ENCODE peak calls at places on chromosomes 12 and 14, in ten cellular contexts. D is transverse colon, S is adrenal gland, M is ascending aorta, B is mucosa of descending colon, Y is HCT116, F is uterus, P is pancreas, T is hepatocyte, L is HepG2. J is an unnamed sample. For H3K4me1 and H3K36me3, the result is how much of the 10 kb centered on the place peaks cover.

GRCh38 chr14:88245321-88245720 is 77.7 kb downstream of the KCNK10 start:
- DNase-seq in D (no peak), S (no peak), M (no peak), B (no peak), Y (no peak), F (no peak), P (no peak), T (peak), L (no peak), J (no peak)

GRCh38 chr14:56131865-56132830 is 13.9 kb downstream of the PELI2 start:
- DNase-seq in D (no peak), S (no peak), M (no peak), B (peak), Y (no peak), F (no peak), P (no peak), T (no peak), L (no peak), J (no peak)

GRCh38 chr14:51507556-51508511 is 143.9 kb upstream of the FRMD6 start:
- DNase-seq in D (peak), S (peak), M (no peak), B (peak), Y (no peak), F (peak), P (peak), T (peak), L (no peak), J (peak)

GRCh38 chr14:83744901-83745300 is 1785.0 kb upstream of the FLRT2 start:
- DNase-seq in D (no peak), S (no peak), M (no peak), B (no peak), Y (no peak), F (no peak), P (no peak), T (no peak), L (no peak), J (no peak)

GRCh38 chr14:104878582-104878981 is 13.5 kb downstream of the CEP170B start:
- DNase-seq in D (no peak), S (no peak), M (no peak), B (no peak), Y (no peak), F (no peak), P (no peak), T (no peak), L (no peak), J (no peak)

GRCh38 chr12:101015021-101015420 is 195.0 kb downstream of the SLC5A8 start:
- DNase-seq in D (no peak), S (no peak), M (no peak), B (no peak), Y (no peak), F (no peak), P (no peak), T (no peak), L (no peak), J (no peak)

GRCh38 chr12:78966926-78967325 is 102.4 kb downstream of the SYT1 start:
- DNase-seq in D (no peak), S (no peak), M (no peak), B (no peak), Y (no peak), F (no peak), P (no peak), T (no peak), L (no peak), J (no peak)

GRCh38 chr14:85528882-85529585 is 910 bp upstream of the FLRT2 start:
- DNase-seq in D (no peak), S (peak), M (no peak), B (no peak), Y (no peak), F (no peak), P (peak), T (peak), L (no peak), J (no peak)

GRCh38 chr14:53384536-53384935 is 231.4 kb upstream of the DDHD1 start:
- DNase-seq in D (no peak), S (no peak), M (no peak), B (no peak), Y (no peak), F (peak), P (no peak), T (no peak), L (no peak), J (no peak)

GRCh38 chr12:42987216-42987631 is 397.7 kb upstream of the PRICKLE1 start:
- DNase-seq in D (no peak), S (no peak), M (no peak), B (no peak), Y (no peak), F (no peak), P (no peak), T (no peak), L (no peak), J (no peak)

GRCh38 chr12:57764662-57765002 is 2.2 kb downstream of the CYP27B1 start:
- DNase-seq in D (no peak), S (no peak), M (no peak), B (peak), Y (no peak), F (no peak), P (peak), T (no peak), L (no peak), J (no peak)

GRCh38 chr12:24111591-24111990 is 162.1 kb upstream of the SOX5 start:
- DNase-seq in D (no peak), S (no peak), M (no peak), B (no peak), Y (no peak), F (no peak), P (no peak), T (no peak), L (no peak), J (no peak)

GRCh38 chr14:83416476-83416875 is 1882.8 kb upstream of the SEL1L start:
- DNase-seq in D (no peak), S (no peak), M (no peak), B (no peak), Y (no peak), F (no peak), P (no peak), T (no peak), L (no peak), J (no peak)

GRCh38 chr14:100203146-100203545 is 35.8 kb upstream of the YY1 start:
- DNase-seq in D (no peak), S (no peak), M (no peak), B (no peak), Y (no peak), F (no peak), P (no peak), T (no peak), L (no peak), J (no peak)

GRCh38 chr12:1917172-1918070 is 1.0 kb downstream of the CACNA2D4 start:
- DNase-seq in D (no peak), S (peak), M (no peak), B (no peak), Y (no peak), F (no peak), P (peak), T (peak), L (no peak), J (peak)

GRCh38 chr12:15939111-15939510 is 28.0 kb downstream of the DERA start:
- DNase-seq in D (no peak), S (no peak), M (no peak), B (no peak), Y (no peak), F (no peak), P (no peak), T (no peak), L (peak), J (no peak)

GRCh38 chr12:68529869-68530268 is 80.8 kb upstream of the RAP1B start:
- DNase-seq in D (no peak), S (no peak), M (no peak), B (no peak), Y (no peak), F (no peak), P (no peak), T (no peak), L (no peak), J (no peak)

GRCh38 chr12:111295176-111295575 is 73.7 kb downstream of the PHETA1 start:
- DNase-seq in D (no peak), S (no peak), M (no peak), B (no peak), Y (no peak), F (no peak), P (no peak), T (no peak), L (no peak), J (no peak)

GRCh38 chr14:61498303-61498702 is 176.9 kb downstream of the PRKCH start:
- DNase-seq in D (no peak), S (no peak), M (no peak), B (no peak), Y (no peak), F (no peak), P (no peak), T (no peak), L (no peak), J (no peak)

GRCh38 chr12:57755454-57756372 is 810 bp downstream of the MARCHF9 start:
- DNase-seq in D (peak), S (no peak), M (no peak), B (peak), Y (no peak), F (no peak), P (peak), T (peak), L (no peak), J (peak)

GRCh38 chr12:114662512-114663177 is 21.3 kb downstream of the TBX3 start:
- DNase-seq in D (peak), S (peak), M (no peak), B (peak), Y (peak), F (peak), P (peak), T (peak), L (peak), J (peak)

GRCh38 chr14:76957224-76957881 is 71.2 kb downstream of the IRF2BPL start:
- DNase-seq in D (no peak), S (no peak), M (no peak), B (no peak), Y (no peak), F (no peak), P (no peak), T (no peak), L (no peak), J (no peak)

GRCh38 chr14:49249022-49249421 is 337.2 kb downstream of the RPS29 start:
- DNase-seq in D (no peak), S (no peak), M (no peak), B (no peak), Y (no peak), F (no peak), P (no peak), T (no peak), L (no peak), J (no peak)

GRCh38 chr14:85527006-85527405 is 2.9 kb upstream of the FLRT2 start:
- DNase-seq in D (no peak), S (no peak), M (no peak), B (no peak), Y (no peak), F (no peak), P (no peak), T (no peak), L (no peak), J (no peak)

GRCh38 chr14:78173266-78174001 is 3.3 kb downstream of the NRXN3 start:
- DNase-seq in D (no peak), S (no peak), M (no peak), B (no peak), Y (no peak), F (no peak), P (no peak), T (no peak), L (no peak), J (no peak)

GRCh38 chr12:57087689-57088441 is 1.0 kb upstream of the NAB2 start:
- DNase-seq in D (peak), S (peak), M (peak), B (peak), Y (peak), F (peak), P (peak), T (peak), L (peak), J (peak)

GRCh38 chr14:50272498-50272897 is 39.5 kb downstream of the L2HGDH start:
- DNase-seq in D (no peak), S (no peak), M (no peak), B (no peak), Y (no peak), F (no peak), P (no peak), T (no peak), L (no peak), J (no peak)

GRCh38 chr14:65277027-65277426 is 135.5 kb upstream of the FUT8 start:
- DNase-seq in D (no peak), S (no peak), M (no peak), B (no peak), Y (no peak), F (no peak), P (no peak), T (no peak), L (no peak), J (no peak)

GRCh38 chr12:4401108-4401507 is 21.6 kb upstream of the FGF23 start:
- DNase-seq in D (no peak), S (no peak), M (no peak), B (no peak), Y (no peak), F (no peak), P (no peak), T (no peak), L (no peak), J (no peak)

GRCh38 chr12:101792046-101792931 is 38.5 kb downstream of the GNPTAB start:
- DNase-seq in D (no peak), S (no peak), M (no peak), B (no peak), Y (no peak), F (no peak), P (no peak), T (no peak), L (no peak), J (no peak)

GRCh38 chr12:15278816-15279658 is 43.3 kb upstream of the PTPRO start:
- DNase-seq in D (peak), S (peak), M (no peak), B (peak), Y (no peak), F (peak), P (peak), T (peak), L (no peak), J (peak)

GRCh38 chr14:22122227-22123187 is 448.9 kb upstream of the OR4E1 start:
- DNase-seq in D (peak), S (no peak), M (no peak), B (peak), Y (no peak), F (no peak), P (no peak), T (peak), L (peak), J (no peak)

GRCh38 chr14:76902591-76902990 is 76.4 kb downstream of the LRRC74A start:
- DNase-seq in D (no peak), S (no peak), M (no peak), B (no peak), Y (no peak), F (no peak), P (no peak), T (no peak), L (no peak), J (no peak)

GRCh38 chr12:49041036-49041880 is 19.3 kb downstream of the KMT2D start:
- DNase-seq in D (no peak), S (no peak), M (no peak), B (no peak), Y (no peak), F (no peak), P (peak), T (no peak), L (no peak), J (no peak)

GRCh38 chr14:100124551-100125088 is 34.8 kb downstream of the DEGS2 start:
- DNase-seq in D (no peak), S (no peak), M (no peak), B (no peak), Y (no peak), F (no peak), P (no peak), T (no peak), L (no peak), J (no peak)

GRCh38 chr12:21559855-21560569 is 33.9 kb downstream of the SPX start:
- DNase-seq in D (no peak), S (no peak), M (no peak), B (no peak), Y (no peak), F (no peak), P (peak), T (no peak), L (no peak), J (no peak)

GRCh38 chr12:70314145-70314544 is 51.9 kb upstream of the KCNMB4 start:
- DNase-seq in D (no peak), S (no peak), M (no peak), B (no peak), Y (no peak), F (no peak), P (no peak), T (no peak), L (no peak), J (no peak)

GRCh38 chr12:3658327-3659163 is 94.4 kb downstream of the CRACR2A start:
- DNase-seq in D (peak), S (no peak), M (no peak), B (peak), Y (no peak), F (no peak), P (no peak), T (peak), L (peak), J (no peak)

GRCh38 chr12:109065154-109065852 is 12.9 kb downstream of the USP30 start:
- DNase-seq in D (peak), S (no peak), M (no peak), B (peak), Y (no peak), F (no peak), P (peak), T (peak), L (peak), J (no peak)

GRCh38 chr12:54522213-54522612 is 24.7 kb downstream of the NCKAP1L start:
- DNase-seq in D (no peak), S (no peak), M (no peak), B (no peak), Y (no peak), F (no peak), P (no peak), T (no peak), L (no peak), J (no peak)

GRCh38 chr12:54521291-54522062 is 23.9 kb downstream of the NCKAP1L start:
- DNase-seq in D (no peak), S (no peak), M (no peak), B (no peak), Y (no peak), F (no peak), P (no peak), T (no peak), L (no peak), J (no peak)

GRCh38 chr12:54525383-54525782 is 24.0 kb upstream of the PDE1B start:
- DNase-seq in D (no peak), S (no peak), M (no peak), B (no peak), Y (no peak), F (no peak), P (no peak), T (no peak), L (no peak), J (no peak)

GRCh38 chr12:54526800-54527630 is 22.4 kb upstream of the PDE1B start:
- DNase-seq in D (peak), S (peak), M (no peak), B (peak), Y (peak), F (peak), P (no peak), T (peak), L (peak), J (no peak)

GRCh38 chr12:54523637-54524036 is 25.8 kb upstream of the PDE1B start:
- DNase-seq in D (no peak), S (no peak), M (no peak), B (no peak), Y (no peak), F (no peak), P (no peak), T (no peak), L (no peak), J (no peak)
- H3K4me1 ChIP-seq in D (under half), S (under half), M (under half), B (under half), Y (under half), F (under half), P (under half), T (under half), L (under half), J (under half)

GRCh38 chr14:96796851-96797187 is 363 bp upstream of the VRK1 start:
- DNase-seq in D (no peak), S (no peak), M (no peak), B (no peak), Y (no peak), F (no peak), P (no peak), T (no peak), L (no peak), J (no peak)
- H3K4me3 ChIP-seq in D (peak), S (no peak), M (peak), B (peak), Y (no peak), F (peak), P (peak), T (no peak), L (peak), J (peak)

GRCh38 chr12:106321139-106321850 is 18.8 kb downstream of the TCP11L2 start:
- DNase-seq in D (no peak), S (no peak), M (no peak), B (no peak), Y (no peak), F (no peak), P (no peak), T (no peak), L (no peak), J (no peak)
- H3K36me3 ChIP-seq in D (half or more), S (under half), M (half or more), B (under half), Y (under half), F (under half), P (half or more), T (under half), L (under half), J (half or more)

GRCh38 chr14:90290612-90291011 is 34.3 kb downstream of the PSMC1 start:
- DNase-seq in D (no peak), S (no peak), M (no peak), B (no peak), Y (no peak), F (no peak), P (no peak), T (no peak), L (no peak), J (no peak)

GRCh38 chr14:90288646-90289355 is 32.4 kb downstream of the PSMC1 start:
- DNase-seq in D (no peak), S (no peak), M (no peak), B (no peak), Y (no peak), F (no peak), P (no peak), T (no peak), L (peak), J (no peak)

GRCh38 chr14:90294872-90295271 is 36.9 kb downstream of the NRDE2 start:
- DNase-seq in D (no peak), S (no peak), M (no peak), B (no peak), Y (no peak), F (no peak), P (no peak), T (no peak), L (no peak), J (no peak)

GRCh38 chr14:90293766-90294471 is 37.6 kb downstream of the PSMC1 start:
- DNase-seq in D (no peak), S (no peak), M (no peak), B (no peak), Y (no peak), F (no peak), P (no peak), T (no peak), L (no peak), J (no peak)

DNA sequence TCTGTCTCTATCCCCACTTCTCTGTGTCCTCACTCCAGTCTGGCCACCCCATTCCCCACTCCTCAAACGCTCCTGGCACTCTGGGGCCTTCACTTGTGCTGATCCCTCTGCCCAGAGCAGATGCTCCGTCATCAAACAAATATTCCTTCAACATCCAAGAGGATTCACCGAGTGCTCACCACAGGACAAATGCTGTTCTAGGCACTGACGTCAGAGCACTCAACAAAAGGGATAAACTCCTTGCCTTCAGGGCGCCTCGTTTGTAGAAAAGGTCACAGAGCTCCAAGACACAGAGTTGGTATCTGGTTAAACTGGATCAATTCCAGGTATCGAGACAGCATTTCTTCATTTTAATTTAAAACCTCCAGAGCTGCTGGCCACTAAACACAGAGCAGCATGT is 35.3 kb downstream of the PSMC1 start:
- DNase-seq in D (no peak), S (no peak), M (no peak), B (no peak), Y (no peak), F (no peak), P (no peak), T (no peak), L (no peak), J (no peak)
- H3K4me1 ChIP-seq in D (under half), S (under half), M (under half), B (under half), Y (under half), F (under half), P (under half), T (under half), L (under half), J (under half)

GRCh38 chr12:80186727-80187217 is 87.4 kb downstream of the OTOGL start:
- DNase-seq in D (peak), S (peak), M (no peak), B (peak), Y (peak), F (peak), P (peak), T (peak), L (peak), J (peak)
- H3K4me3 ChIP-seq in D (no peak), S (no peak), M (peak), B (no peak), Y (no peak), F (no peak), P (no peak), T (no peak), L (no peak), J (no peak)

DNA sequence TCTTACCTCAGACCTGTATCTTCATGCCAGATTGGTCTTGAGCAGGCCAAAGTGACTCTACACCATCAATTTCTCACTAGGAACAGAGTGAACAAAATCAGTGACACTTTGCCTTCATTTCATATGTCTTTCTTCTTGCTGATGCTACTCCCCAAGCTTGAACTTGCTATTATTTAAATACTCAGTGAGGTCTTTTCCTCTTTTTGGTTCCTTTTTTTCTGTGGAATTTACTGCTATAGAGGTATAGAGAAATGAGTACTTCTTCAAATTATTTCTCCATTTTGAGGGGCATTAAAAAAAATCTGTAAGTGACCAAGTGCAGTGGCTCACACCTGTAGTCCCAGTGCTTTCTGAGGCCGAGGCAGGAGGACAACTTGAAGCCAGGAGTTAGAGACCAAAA is at the start of gene GPR33:
- DNase-seq in D (no peak), S (no peak), M (no peak), B (no peak), Y (no peak), F (no peak), P (no peak), T (no peak), L (no peak), J (no peak)
- H3K36me3 ChIP-seq in D (under half), S (under half), M (under half), B (under half), Y (under half), F (under half), P (under half), T (under half), L (under half), J (under half)

J was measured in sigmoid colon.